ENCODE peak calls at places on chromosome 4, in ten cellular contexts. S is uterus, V is NCI-H524, C is OCI-LY7, X is HFFc6, H is GOT3, L is iris pigment epithelial cell, I is glutamatergic neuron, K is T-helper 17 cell, A is RWPE1. Z is an unnamed sample.

GRCh38 chr4:40309250-40309774 is 25.8 kb upstream of the CHRNA9 start:
- DNase-seq in V (no peak), K (peak), X (peak), L (peak), C (peak), A (peak), S (peak), I (peak), H (no peak), Z (no peak)

GRCh38 chr4:4695497-4695896 is 153.6 kb upstream of the STX18 start:
- DNase-seq in I (no peak), H (no peak), X (no peak), C (no peak), L (no peak), K (no peak), S (no peak), A (no peak), V (no peak), Z (no peak)

GRCh38 chr4:42293967-42294822 is 103.1 kb upstream of the SHISA3 start:
- DNase-seq in X (no peak), L (no peak), I (no peak), V (no peak), H (no peak), A (no peak), C (no peak), K (no peak), S (no peak), Z (no peak)

GRCh38 chr4:158644755-158645154 is 26.9 kb downstream of the C4orf46 start:
- DNase-seq in L (no peak), V (no peak), A (no peak), I (no peak), H (no peak), K (no peak), S (no peak), C (no peak), X (no peak), Z (no peak)

GRCh38 chr4:1371831-1372165 is 24.8 kb downstream of the UVSSA start:
- DNase-seq in X (no peak), K (no peak), A (no peak), H (no peak), S (no peak), I (no peak), L (no peak), C (no peak), V (no peak), Z (no peak)

GRCh38 chr4:188955066-188955465 is 815.8 kb downstream of the TRIML1 start:
- DNase-seq in C (no peak), K (no peak), A (no peak), S (no peak), X (no peak), L (no peak), V (no peak), H (no peak), I (no peak), Z (no peak)

GRCh38 chr4:1469043-1469442 is 62.8 kb upstream of the NKX1-1 start:
- DNase-seq in X (no peak), H (no peak), C (no peak), A (no peak), L (no peak), K (no peak), S (peak), I (no peak), V (no peak), Z (no peak)

GRCh38 chr4:23333946-23334878 is 555.6 kb downstream of the PPARGC1A start:
- DNase-seq in V (peak), A (peak), H (no peak), L (peak), K (no peak), X (no peak), C (peak), I (no peak), S (no peak), Z (peak)

GRCh38 chr4:139630991-139631390 is 34.6 kb upstream of the MGST2 start:
- DNase-seq in K (no peak), S (no peak), V (no peak), H (no peak), C (no peak), I (no peak), A (no peak), X (no peak), L (no peak), Z (no peak)

GRCh38 chr4:186932196-186932595 is 208.5 kb upstream of the FAT1 start:
- DNase-seq in X (no peak), H (no peak), C (no peak), K (no peak), A (no peak), S (no peak), L (no peak), I (no peak), V (no peak), Z (no peak)

Z was measured in kidney glomerular epithelial cell.